ENCODE peak calls at places on chromosomes 6 and 20, in eight cellular contexts. One of them, this sample, is unnamed.

GRCh38 chr6:40963019-40963418 is 76.0 kb downstream of the UNC5CL start:
- DNase-seq in upper lobe of left lung: no peak
- DNase-seq in adrenal gland: no peak
- DNase-seq in body of pancreas: no peak
- DNase-seq in prostate gland: no peak
- DNase-seq in transverse colon: no peak
- DNase-seq in suprapubic skin: no peak
- DNase-seq in lower leg skin: no peak
- DNase-seq in this sample: no peak

GRCh38 chr6:15369838-15370237 is 124.0 kb downstream of the JARID2 start:
- DNase-seq in upper lobe of left lung: no peak
- DNase-seq in adrenal gland: no peak
- DNase-seq in body of pancreas: no peak
- DNase-seq in prostate gland: no peak
- DNase-seq in transverse colon: no peak
- DNase-seq in suprapubic skin: no peak
- DNase-seq in lower leg skin: no peak
- DNase-seq in this sample: no peak

GRCh38 chr6:89527634-89528033 is 94.7 kb downstream of the ANKRD6 start:
- DNase-seq in upper lobe of left lung: no peak
- DNase-seq in adrenal gland: no peak
- DNase-seq in body of pancreas: no peak
- DNase-seq in prostate gland: no peak
- DNase-seq in transverse colon: no peak
- DNase-seq in suprapubic skin: no peak
- DNase-seq in lower leg skin: no peak
- DNase-seq in this sample: no peak

GRCh38 chr6:167855825-167856425 is 29.2 kb downstream of the AFDN start:
- DNase-seq in upper lobe of left lung: no peak
- DNase-seq in adrenal gland: no peak
- DNase-seq in body of pancreas: no peak
- DNase-seq in prostate gland: no peak
- DNase-seq in transverse colon: no peak
- DNase-seq in suprapubic skin: no peak
- DNase-seq in lower leg skin: no peak
- DNase-seq in this sample: no peak

GRCh38 chr6:156691018-156691417 is 86.2 kb upstream of the ARID1B start:
- DNase-seq in upper lobe of left lung: no peak
- DNase-seq in adrenal gland: no peak
- DNase-seq in body of pancreas: no peak
- DNase-seq in prostate gland: no peak
- DNase-seq in transverse colon: no peak
- DNase-seq in suprapubic skin: no peak
- DNase-seq in lower leg skin: no peak
- DNase-seq in this sample: no peak

GRCh38 chr6:7414811-7415210 is 25.2 kb downstream of the RIOK1 start:
- DNase-seq in upper lobe of left lung: no peak
- DNase-seq in adrenal gland: no peak
- DNase-seq in body of pancreas: no peak
- DNase-seq in prostate gland: no peak
- DNase-seq in transverse colon: no peak
- DNase-seq in suprapubic skin: no peak
- DNase-seq in lower leg skin: no peak
- DNase-seq in this sample: no peak

GRCh38 chr6:117629119-117629518 is 26.8 kb upstream of the GOPC start:
- DNase-seq in upper lobe of left lung: no peak
- DNase-seq in adrenal gland: no peak
- DNase-seq in body of pancreas: no peak
- DNase-seq in prostate gland: no peak
- DNase-seq in transverse colon: no peak
- DNase-seq in suprapubic skin: no peak
- DNase-seq in lower leg skin: no peak
- DNase-seq in this sample: no peak

GRCh38 chr6:112881828-112882227 is 534.7 kb downstream of the RFPL4B start:
- DNase-seq in upper lobe of left lung: no peak
- DNase-seq in adrenal gland: no peak
- DNase-seq in body of pancreas: no peak
- DNase-seq in prostate gland: no peak
- DNase-seq in transverse colon: no peak
- DNase-seq in suprapubic skin: no peak
- DNase-seq in lower leg skin: no peak
- DNase-seq in this sample: no peak

GRCh38 chr20:5480824-5481600 is 164.3 kb upstream of the PROKR2 start:
- DNase-seq in upper lobe of left lung: no peak
- DNase-seq in adrenal gland: peak
- DNase-seq in body of pancreas: no peak
- DNase-seq in prostate gland: no peak
- DNase-seq in transverse colon: peak
- DNase-seq in suprapubic skin: peak
- DNase-seq in lower leg skin: no peak
- DNase-seq in this sample: no peak

GRCh38 chr20:18906046-18906445 is 92.5 kb downstream of the SCP2D1 start:
- DNase-seq in upper lobe of left lung: no peak
- DNase-seq in adrenal gland: no peak
- DNase-seq in body of pancreas: no peak
- DNase-seq in prostate gland: no peak
- DNase-seq in transverse colon: no peak
- DNase-seq in suprapubic skin: no peak
- DNase-seq in lower leg skin: no peak
- DNase-seq in this sample: no peak

GRCh38 chr6:55869731-55870130 is 5.7 kb downstream of the BMP5 start:
- DNase-seq in upper lobe of left lung: no peak
- DNase-seq in adrenal gland: no peak
- DNase-seq in body of pancreas: no peak
- DNase-seq in prostate gland: no peak
- DNase-seq in transverse colon: no peak
- DNase-seq in suprapubic skin: no peak
- DNase-seq in lower leg skin: no peak
- DNase-seq in this sample: no peak

GRCh38 chr6:12490904-12491571 is 200.9 kb downstream of the EDN1 start:
- DNase-seq in upper lobe of left lung: no peak
- DNase-seq in adrenal gland: peak
- DNase-seq in body of pancreas: no peak
- DNase-seq in prostate gland: no peak
- DNase-seq in transverse colon: no peak
- DNase-seq in suprapubic skin: no peak
- DNase-seq in lower leg skin: no peak
- DNase-seq in this sample: no peak

GRCh38 chr20:5397418-5397817 is 80.7 kb upstream of the PROKR2 start:
- DNase-seq in upper lobe of left lung: no peak
- DNase-seq in adrenal gland: no peak
- DNase-seq in body of pancreas: no peak
- DNase-seq in prostate gland: no peak
- DNase-seq in transverse colon: no peak
- DNase-seq in suprapubic skin: no peak
- DNase-seq in lower leg skin: no peak
- DNase-seq in this sample: no peak

DNA sequence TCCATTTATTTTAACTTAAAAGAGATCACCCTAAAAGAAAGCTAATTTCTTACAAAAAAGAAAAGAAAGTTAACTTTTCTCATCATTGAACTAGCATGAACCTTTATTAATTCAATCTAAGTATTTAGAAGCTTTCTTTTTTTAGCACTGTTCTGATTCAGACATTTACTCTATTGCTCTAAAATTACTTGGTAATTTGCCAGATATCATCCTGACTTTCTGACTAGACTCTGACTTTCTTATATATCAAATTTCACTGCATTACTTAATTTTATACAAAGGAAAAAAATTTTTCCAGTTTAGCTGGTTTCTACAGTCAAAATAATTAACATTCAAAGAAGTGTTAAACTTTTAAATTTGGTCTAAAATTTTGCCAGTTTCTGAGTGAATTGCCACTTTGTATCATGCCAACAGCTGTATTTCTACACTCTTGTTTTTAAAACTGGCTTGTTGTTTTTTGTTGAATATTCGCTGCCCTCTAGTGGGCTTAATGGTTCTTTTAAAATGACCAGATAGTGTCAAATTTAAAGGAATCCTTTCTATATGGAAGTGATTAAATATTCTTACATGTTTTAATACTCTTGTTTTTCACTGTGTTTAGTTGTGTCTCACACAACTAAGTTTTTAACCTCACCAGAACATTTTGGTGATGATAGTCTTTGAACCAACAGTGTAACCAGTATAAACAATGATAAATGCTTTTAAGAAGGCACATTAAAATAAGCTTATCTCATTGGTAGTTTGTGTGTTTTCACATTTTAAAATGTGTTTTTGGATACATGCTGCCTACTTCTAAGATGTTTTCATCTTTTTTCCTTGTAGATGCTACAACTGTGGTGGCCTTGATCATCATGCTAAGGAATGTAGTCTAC is 102.0 kb downstream of the POPDC3 start:
- DNase-seq in upper lobe of left lung: no peak
- DNase-seq in adrenal gland: no peak
- DNase-seq in body of pancreas: no peak
- DNase-seq in prostate gland: no peak
- DNase-seq in transverse colon: no peak
- DNase-seq in suprapubic skin: no peak
- DNase-seq in lower leg skin: no peak
- DNase-seq in this sample: no peak
- TF ChIP-seq CTCF in upper lobe of left lung: peak
- TF ChIP-seq CTCF in adrenal gland: peak
- TF ChIP-seq CTCF in body of pancreas: peak
- TF ChIP-seq CTCF in prostate gland: peak
- TF ChIP-seq CTCF in transverse colon: peak
- TF ChIP-seq CTCF in suprapubic skin: peak
- TF ChIP-seq CTCF in lower leg skin: no peak
- TF ChIP-seq CTCF in this sample: peak

GRCh38 chr6:31660998-31661866 is 654 bp upstream of the C6orf47 start:
- DNase-seq in upper lobe of left lung: no peak
- DNase-seq in adrenal gland: peak
- DNase-seq in body of pancreas: no peak
- DNase-seq in prostate gland: no peak
- DNase-seq in transverse colon: no peak
- DNase-seq in suprapubic skin: no peak
- DNase-seq in lower leg skin: no peak
- DNase-seq in this sample: no peak

GRCh38 chr6:31658983-31659648 is 1.5 kb downstream of the C6orf47 start:
- DNase-seq in upper lobe of left lung: no peak
- DNase-seq in adrenal gland: no peak
- DNase-seq in body of pancreas: no peak
- DNase-seq in prostate gland: no peak
- DNase-seq in transverse colon: no peak
- DNase-seq in suprapubic skin: no peak
- DNase-seq in lower leg skin: no peak
- DNase-seq in this sample: no peak

GRCh38 chr6:31659649-31660223 is 842 bp downstream of the C6orf47 start:
- DNase-seq in upper lobe of left lung: no peak
- DNase-seq in adrenal gland: no peak
- DNase-seq in body of pancreas: no peak
- DNase-seq in prostate gland: no peak
- DNase-seq in transverse colon: peak
- DNase-seq in suprapubic skin: no peak
- DNase-seq in lower leg skin: no peak
- DNase-seq in this sample: no peak

GRCh38 chr6:31661867-31662723 is 1.5 kb upstream of the C6orf47 start:
- DNase-seq in upper lobe of left lung: no peak
- DNase-seq in adrenal gland: no peak
- DNase-seq in body of pancreas: no peak
- DNase-seq in prostate gland: no peak
- DNase-seq in transverse colon: no peak
- DNase-seq in suprapubic skin: no peak
- DNase-seq in lower leg skin: no peak
- DNase-seq in this sample: no peak

GRCh38 chr6:31660224-31660997 is at the start of gene C6orf47:
- DNase-seq in upper lobe of left lung: peak
- DNase-seq in adrenal gland: peak
- DNase-seq in body of pancreas: peak
- DNase-seq in prostate gland: peak
- DNase-seq in transverse colon: peak
- DNase-seq in suprapubic skin: peak
- DNase-seq in lower leg skin: peak
- DNase-seq in this sample: no peak
- TF ChIP-seq POLR2A in upper lobe of left lung: peak
- TF ChIP-seq POLR2A in adrenal gland: peak
- TF ChIP-seq POLR2A in body of pancreas: peak
- TF ChIP-seq POLR2A in prostate gland: peak
- TF ChIP-seq POLR2A in transverse colon: peak
- TF ChIP-seq POLR2A in suprapubic skin: peak
- TF ChIP-seq POLR2A in lower leg skin: peak
- TF ChIP-seq POLR2A in this sample: peak

DNA sequence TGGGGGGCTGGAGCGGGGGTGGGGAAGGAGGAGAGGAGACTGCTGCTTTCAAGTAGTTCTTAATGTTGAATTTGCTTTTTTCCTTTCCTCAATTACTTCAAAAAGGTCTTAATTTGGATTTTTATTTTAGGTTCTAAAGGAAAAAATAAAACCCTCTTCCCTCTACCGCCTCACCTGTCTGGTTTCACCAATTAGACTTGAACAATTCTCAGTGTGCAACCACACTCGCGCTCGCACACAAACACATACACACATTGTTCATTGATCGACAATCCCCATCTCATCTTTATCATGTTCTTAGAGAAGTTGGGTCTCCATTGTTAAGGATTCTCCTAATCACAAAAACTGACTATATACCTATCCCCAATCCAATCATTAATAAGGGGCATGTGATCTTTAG is 97.3 kb downstream of the HFE start:
- DNase-seq in upper lobe of left lung: no peak
- DNase-seq in adrenal gland: no peak
- DNase-seq in body of pancreas: no peak
- DNase-seq in prostate gland: no peak
- DNase-seq in transverse colon: no peak
- DNase-seq in suprapubic skin: no peak
- DNase-seq in lower leg skin: no peak
- DNase-seq in this sample: no peak
- H3K4me3 ChIP-seq in upper lobe of left lung: no peak
- H3K4me3 ChIP-seq in adrenal gland: no peak
- H3K4me3 ChIP-seq in body of pancreas: no peak
- H3K4me3 ChIP-seq in prostate gland: no peak
- H3K4me3 ChIP-seq in transverse colon: no peak
- H3K4me3 ChIP-seq in suprapubic skin: peak
- H3K4me3 ChIP-seq in lower leg skin: no peak
- H3K4me3 ChIP-seq in this sample: peak

DNA sequence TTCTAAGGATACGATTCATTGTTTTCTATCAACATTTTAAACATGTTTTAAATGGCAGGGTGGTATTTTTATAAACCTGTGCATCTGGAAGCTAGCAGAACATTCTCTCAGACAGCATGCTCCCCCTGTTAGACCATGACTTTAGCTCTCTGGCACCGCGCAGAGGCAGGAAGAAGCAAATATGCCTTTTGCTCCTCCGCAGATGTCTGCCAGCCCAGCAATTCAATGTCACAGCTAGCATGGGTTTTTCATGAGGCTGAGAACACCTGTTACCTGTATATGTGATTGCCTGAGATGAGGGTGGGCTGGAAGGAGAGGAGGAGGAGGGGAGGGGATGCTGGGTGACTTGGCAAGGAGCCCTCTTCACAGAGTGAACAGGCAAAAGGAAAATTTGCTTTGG is 6.7 kb downstream of the MTCH1 start:
- DNase-seq in upper lobe of left lung: no peak
- DNase-seq in adrenal gland: peak
- DNase-seq in body of pancreas: peak
- DNase-seq in prostate gland: no peak
- DNase-seq in transverse colon: peak
- DNase-seq in suprapubic skin: no peak
- DNase-seq in lower leg skin: no peak
- DNase-seq in this sample: no peak
- TF ChIP-seq CTCF in upper lobe of left lung: peak
- TF ChIP-seq CTCF in adrenal gland: peak
- TF ChIP-seq CTCF in body of pancreas: peak
- TF ChIP-seq CTCF in prostate gland: peak
- TF ChIP-seq CTCF in transverse colon: peak
- TF ChIP-seq CTCF in suprapubic skin: peak
- TF ChIP-seq CTCF in lower leg skin: no peak
- TF ChIP-seq CTCF in this sample: peak

GRCh38 chr6:34391711-34392496 is 565 bp downstream of the NUDT3 start:
- DNase-seq in upper lobe of left lung: peak
- DNase-seq in adrenal gland: peak
- DNase-seq in body of pancreas: peak
- DNase-seq in prostate gland: peak
- DNase-seq in transverse colon: peak
- DNase-seq in suprapubic skin: peak
- DNase-seq in lower leg skin: peak
- DNase-seq in this sample: no peak
- TF ChIP-seq POLR2A in upper lobe of left lung: no peak
- TF ChIP-seq POLR2A in adrenal gland: peak
- TF ChIP-seq POLR2A in body of pancreas: peak
- TF ChIP-seq POLR2A in prostate gland: no peak
- TF ChIP-seq POLR2A in transverse colon: peak
- TF ChIP-seq POLR2A in suprapubic skin: no peak
- TF ChIP-seq POLR2A in lower leg skin: no peak
- TF ChIP-seq POLR2A in this sample: no peak